ENCODE peak calls at places on chromosome 16, in nine cellular contexts. R is caudate nucleus; Y is iPS-NIHi11; X is stimulated activated naive CD8-positive, alpha-beta T cell treated with anti-CD3 and anti-CD28 coated beads, Interleukin-15, amount 100 ng/mL, for 72 hours; M is stimulated activated CD8-positive, alpha-beta memory T cell treated with anti-CD3 and anti-CD28 coated beads, Interleukin-7, amount 100 ng/mL, for 24 hours; J is DMS153; D is myocyte; F is T47D; L is activated T-helper 9 cell treated with anti-CD3 and anti-CD28 coated beads, Interleukin-2, amount 50 U/mL, for 16 hours. I is an unnamed sample.

GRCh38 chr16:57616871-57617270 is 11.6 kb upstream of the ADGRG1 start:
- DNase-seq in R (no peak), X (no peak), Y (no peak), M (no peak), D (no peak), F (no peak), L (no peak), J (no peak), I (no peak)

GRCh38 chr16:52182840-52183239 is 364.1 kb downstream of the TOX3 start:
- DNase-seq in F (no peak), M (no peak), L (no peak), X (no peak), Y (no peak), D (no peak), R (no peak), J (no peak), I (no peak)

GRCh38 chr16:68265078-68265925 is 976 bp downstream of the SLC7A6 start:
- DNase-seq in R (no peak), J (peak), X (no peak), Y (peak), D (peak), M (no peak), L (peak), F (peak), I (peak)

GRCh38 chr16:78551487-78552085 is 452.1 kb downstream of the WWOX start:
- DNase-seq in Y (peak), R (no peak), F (no peak), X (no peak), J (peak), D (no peak), M (no peak), L (no peak), I (no peak)

GRCh38 chr16:21985524-21985923 is 15.4 kb downstream of the PDZD9 start:
- DNase-seq in Y (no peak), M (no peak), F (no peak), R (no peak), D (no peak), L (no peak), J (no peak), X (no peak), I (no peak)

GRCh38 chr16:79776243-79776884 is 175.8 kb upstream of the MAF start:
- DNase-seq in F (no peak), M (no peak), Y (peak), J (no peak), L (no peak), X (no peak), R (no peak), D (peak), I (no peak)

GRCh38 chr16:49858200-49859129 is 2.6 kb upstream of the ZNF423 start:
- DNase-seq in R (no peak), L (peak), X (peak), J (no peak), Y (peak), M (no peak), F (no peak), D (no peak), I (no peak)

GRCh38 chr16:89374393-89374948 is 115.9 kb downstream of the ANKRD11 start:
- DNase-seq in F (peak), D (peak), X (no peak), Y (peak), L (no peak), R (no peak), J (peak), M (no peak), I (no peak)

GRCh38 chr16:56793504-56793903 is 63.6 kb downstream of the NUP93 start:
- DNase-seq in J (no peak), Y (no peak), D (no peak), L (no peak), F (no peak), M (no peak), R (no peak), X (no peak), I (peak)

GRCh38 chr16:29714396-29714795 is 31.4 kb downstream of the C16orf54 start:
- DNase-seq in R (no peak), J (no peak), D (no peak), F (no peak), L (no peak), M (no peak), Y (no peak), X (no peak), I (no peak)

GRCh38 chr16:85208643-85209520 is 96.6 kb upstream of the CIBAR2 start:
- DNase-seq in M (no peak), R (no peak), F (no peak), D (no peak), J (no peak), Y (no peak), X (no peak), L (no peak), I (no peak)

GRCh38 chr16:71360378-71360777 is 1.9 kb downstream of the CALB2 start:
- DNase-seq in X (no peak), Y (no peak), F (no peak), R (no peak), L (no peak), M (no peak), J (no peak), D (peak), I (no peak)

GRCh38 chr16:89110641-89111040 is 17.0 kb downstream of the ACSF3 start:
- DNase-seq in L (no peak), J (no peak), M (no peak), F (no peak), D (no peak), R (no peak), X (no peak), Y (no peak), I (no peak)

GRCh38 chr16:53159781-53160436 is 105.1 kb downstream of the CHD9 start:
- DNase-seq in R (no peak), M (no peak), F (peak), J (no peak), Y (peak), X (no peak), L (no peak), D (peak), I (peak)

GRCh38 chr16:2698103-2698870 is 16.0 kb downstream of the KCTD5 start:
- DNase-seq in D (no peak), X (no peak), M (no peak), J (no peak), R (no peak), Y (peak), F (no peak), L (no peak), I (no peak)

GRCh38 chr16:80751167-80751566 is 53.2 kb downstream of the CDYL2 start:
- DNase-seq in L (no peak), Y (no peak), D (peak), X (no peak), J (no peak), M (no peak), F (peak), R (no peak), I (no peak)

GRCh38 chr16:21126518-21126917 is 24.1 kb downstream of the DNAH3 start:
- DNase-seq in J (no peak), L (no peak), D (no peak), F (no peak), R (no peak), X (no peak), Y (no peak), M (no peak), I (no peak)

GRCh38 chr16:50838885-50839284 is 97.0 kb downstream of the CYLD start:
- DNase-seq in Y (no peak), J (no peak), R (no peak), D (no peak), M (no peak), L (no peak), F (no peak), X (no peak), I (no peak)

GRCh38 chr16:12177643-12178042 is 201.1 kb downstream of the SNX29 start:
- DNase-seq in R (no peak), J (no peak), D (no peak), F (no peak), X (no peak), L (no peak), M (no peak), Y (no peak), I (no peak)

GRCh38 chr16:50166511-50167500 is 13.7 kb downstream of the TENT4B start:
- DNase-seq in Y (no peak), X (no peak), D (peak), F (no peak), J (no peak), L (no peak), M (no peak), R (no peak), I (no peak)

GRCh38 chr16:10838611-10839270 is 20.1 kb upstream of the TVP23A start:
- DNase-seq in J (no peak), F (no peak), L (no peak), Y (no peak), R (no peak), X (no peak), D (no peak), M (no peak), I (no peak)

GRCh38 chr16:17858061-17858460 is 387.3 kb upstream of the XYLT1 start:
- DNase-seq in R (no peak), J (no peak), Y (no peak), L (no peak), X (no peak), F (no peak), D (no peak), M (no peak), I (no peak)

GRCh38 chr16:84198401-84198800 is 7.4 kb downstream of the ADAD2 start:
- DNase-seq in L (no peak), X (no peak), J (no peak), R (no peak), Y (no peak), M (no peak), F (no peak), D (peak), I (no peak)

GRCh38 chr16:56193951-56194726 is 2.9 kb downstream of the GNAO1 start:
- DNase-seq in D (peak), J (peak), M (peak), F (peak), Y (peak), L (peak), R (peak), X (peak), I (no peak)

GRCh38 chr16:31427441-31428276 is 501 bp downstream of the COX6A2 start:
- DNase-seq in M (peak), F (peak), R (no peak), Y (peak), X (peak), D (peak), J (no peak), L (peak), I (no peak)

GRCh38 chr16:55853114-55853513 is 20.2 kb upstream of the CES1 start:
- DNase-seq in L (no peak), R (no peak), J (no peak), D (no peak), F (no peak), Y (no peak), M (no peak), X (no peak), I (no peak)

GRCh38 chr16:50144211-50144610 is 8.9 kb upstream of the TENT4B start:
- DNase-seq in R (no peak), F (no peak), X (no peak), L (no peak), D (peak), J (no peak), Y (no peak), M (no peak), I (no peak)

GRCh38 chr16:53549970-53550406 is 47.0 kb upstream of the AKTIP start:
- DNase-seq in R (no peak), Y (peak), J (peak), D (peak), F (peak), M (no peak), X (peak), L (peak), I (peak)

GRCh38 chr16:57606847-57607501 is 21.5 kb upstream of the ADGRG1 start:
- DNase-seq in Y (no peak), X (no peak), M (no peak), R (no peak), L (no peak), J (peak), F (no peak), D (peak), I (no peak)

GRCh38 chr16:69917739-69918138 is 33.4 kb upstream of the CLEC18A start:
- DNase-seq in J (no peak), Y (peak), L (no peak), R (no peak), D (peak), X (no peak), F (no peak), M (no peak), I (no peak)

GRCh38 chr16:82157836-82158235 is 12.2 kb downstream of the MPHOSPH6 start:
- DNase-seq in X (no peak), J (no peak), L (no peak), D (no peak), Y (no peak), M (no peak), F (no peak), R (no peak), I (no peak)

GRCh38 chr16:3431779-3432219 is 11.5 kb downstream of the ZNF597 start:
- DNase-seq in D (no peak), Y (no peak), J (no peak), M (peak), F (no peak), L (peak), X (peak), R (no peak), I (peak)

GRCh38 chr16:61820398-61820797 is 215.8 kb downstream of the CDH8 start:
- DNase-seq in F (no peak), Y (no peak), L (no peak), D (no peak), R (no peak), X (no peak), J (no peak), M (no peak), I (no peak)

GRCh38 chr16:70565053-70565452 is 41.4 kb downstream of the SF3B3 start:
- DNase-seq in L (no peak), J (no peak), F (no peak), Y (no peak), X (no peak), M (no peak), R (no peak), D (no peak), I (no peak)

GRCh38 chr16:56824335-56824734 is 40.7 kb upstream of the SLC12A3 start:
- DNase-seq in L (no peak), M (no peak), X (no peak), D (peak), R (no peak), F (no peak), Y (peak), J (no peak), I (no peak)

GRCh38 chr16:67179421-67180080 is 4.2 kb downstream of the MATCAP1 start:
- DNase-seq in Y (no peak), J (no peak), F (no peak), L (no peak), X (no peak), D (no peak), R (no peak), M (no peak), I (peak)